ENCODE peak calls at places on chromosomes 6 and 20, in six cellular contexts. H, K, F, W, J and I are unnamed samples.

GRCh38 chr6:56314683-56315523 is 67.5 kb upstream of the COL21A1 start:
- DNase-seq in H (peak), K (peak), F (no peak), W (no peak), J (peak), I (peak)

GRCh38 chr6:33779305-33779704 is 9.6 kb downstream of the LEMD2 start:
- DNase-seq in H (no peak), K (no peak), F (no peak), W (no peak), J (no peak), I (no peak)

GRCh38 chr6:103872219-103872618 is 987.5 kb downstream of the HACE1 start:
- DNase-seq in H (no peak), K (no peak), F (no peak), W (no peak), J (no peak), I (no peak)

GRCh38 chr20:414161-414560 is 6.1 kb downstream of the RBCK1 start:
- DNase-seq in H (no peak), K (no peak), F (no peak), W (no peak), J (no peak), I (no peak)

GRCh38 chr6:87700729-87701675 is 1.0 kb downstream of the AKIRIN2 start:
- DNase-seq in H (peak), K (peak), F (peak), W (peak), J (peak), I (peak)

GRCh38 chr6:144712541-144712940 is 427.4 kb downstream of the UTRN start:
- DNase-seq in H (no peak), K (peak), F (no peak), W (no peak), J (no peak), I (no peak)

GRCh38 chr20:354298-354977 is 7.5 kb downstream of the NRSN2 start:
- DNase-seq in H (peak), K (peak), F (peak), W (peak), J (peak), I (peak)

GRCh38 chr20:16395366-16395765 is 177.9 kb downstream of the KIF16B start:
- DNase-seq in H (no peak), K (no peak), F (no peak), W (no peak), J (no peak), I (no peak)

GRCh38 chr20:20837574-20838021 is 125.2 kb upstream of the RALGAPA2 start:
- DNase-seq in H (peak), K (peak), F (peak), W (no peak), J (peak), I (peak)

GRCh38 chr6:26315274-26315673 is 49.7 kb upstream of the BTN3A2 start:
- DNase-seq in H (no peak), K (no peak), F (no peak), W (no peak), J (no peak), I (no peak)

GRCh38 chr6:87791982-87792381 is 89.9 kb upstream of the AKIRIN2 start:
- DNase-seq in H (no peak), K (no peak), F (no peak), W (no peak), J (no peak), I (no peak)

GRCh38 chr6:91812596-91813274 is 1225.9 kb upstream of the MAP3K7 start:
- DNase-seq in H (no peak), K (no peak), F (no peak), W (no peak), J (no peak), I (peak)

GRCh38 chr20:47993035-47993755 is 207.9 kb upstream of the SULF2 start:
- DNase-seq in H (no peak), K (no peak), F (no peak), W (no peak), J (no peak), I (no peak)

GRCh38 chr6:134081506-134081905 is 29.1 kb upstream of the SLC2A12 start:
- DNase-seq in H (no peak), K (no peak), F (no peak), W (no peak), J (no peak), I (no peak)

GRCh38 chr6:109869398-109870165 is 108.5 kb upstream of the GPR6 start:
- DNase-seq in H (no peak), K (no peak), F (no peak), W (no peak), J (no peak), I (no peak)

GRCh38 chr6:156719395-156719719 is 57.8 kb upstream of the ARID1B start:
- DNase-seq in H (peak), K (no peak), F (no peak), W (no peak), J (no peak), I (no peak)

GRCh38 chr6:12371641-12372146 is 81.5 kb downstream of the EDN1 start:
- DNase-seq in H (no peak), K (no peak), F (no peak), W (no peak), J (no peak), I (peak)

GRCh38 chr20:22403860-22404608 is 180.3 kb downstream of the FOXA2 start:
- DNase-seq in H (no peak), K (no peak), F (no peak), W (peak), J (no peak), I (no peak)

GRCh38 chr20:58596244-58597010 is 54.7 kb upstream of the STX16 start:
- DNase-seq in H (no peak), K (no peak), F (no peak), W (no peak), J (no peak), I (no peak)

GRCh38 chr20:23050847-23051627 is 1.6 kb upstream of the THBD start:
- DNase-seq in H (peak), K (peak), F (peak), W (peak), J (peak), I (peak)

GRCh38 chr6:28217890-28218289 is 7.2 kb upstream of the ZSCAN9 start:
- DNase-seq in H (no peak), K (no peak), F (no peak), W (no peak), J (no peak), I (no peak)
- H3K4me3 ChIP-seq in H (no peak), K (no peak), F (peak), W (peak), J (no peak), I (peak)

GRCh38 chr20:49471397-49471796 is 11.1 kb downstream of the KCNB1 start:
- DNase-seq in H (no peak), K (no peak), F (no peak), W (no peak), J (no peak), I (no peak)
- H3K4me3 ChIP-seq in H (no peak), K (no peak), F (no peak), W (no peak), J (no peak), I (no peak)

DNA sequence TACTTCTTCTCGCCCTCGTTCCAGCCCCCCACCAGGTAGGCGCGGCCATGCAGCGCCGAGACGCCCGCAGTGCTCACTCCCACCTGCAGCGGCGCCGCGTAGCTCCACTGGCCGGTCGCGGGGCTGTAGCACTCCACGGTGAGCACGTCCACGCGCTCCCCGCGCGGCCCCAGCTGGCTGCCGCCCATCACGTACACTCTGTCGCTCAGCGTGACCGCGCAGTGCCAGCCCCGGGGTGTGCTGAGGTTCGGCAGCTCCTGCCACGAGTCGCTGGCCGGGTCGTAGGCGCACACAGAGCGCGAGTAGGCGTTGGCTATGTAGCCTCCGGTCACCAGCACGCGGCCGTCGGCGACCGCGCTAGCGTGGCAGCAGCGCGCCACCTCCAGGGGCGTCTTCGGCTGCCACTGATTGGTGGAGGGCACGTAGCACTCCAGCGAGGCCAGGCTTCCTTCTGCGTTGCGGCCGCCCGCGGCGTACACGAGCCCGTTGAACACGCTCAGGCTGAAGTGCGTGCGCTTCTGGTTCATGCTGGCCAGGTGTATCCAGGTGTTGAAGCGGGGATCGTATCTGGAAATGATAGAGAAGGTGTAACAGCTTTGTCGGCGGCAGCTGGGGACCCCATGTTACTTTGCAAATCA is 13.7 kb downstream of the KLHL31 start:
- DNase-seq in H (peak), K (peak), F (peak), W (peak), J (peak), I (no peak)
- H3K4me3 ChIP-seq in H (peak), K (peak), F (peak), W (peak), J (no peak), I (no peak)

GRCh38 chr6:163413054-163413344 is 1.5 kb upstream of the QKI start:
- DNase-seq in H (no peak), K (no peak), F (no peak), W (no peak), J (no peak), I (no peak)
- H3K4me3 ChIP-seq in H (peak), K (peak), F (peak), W (peak), J (no peak), I (peak)

GRCh38 chr6:132118144-132118543 is 167.0 kb upstream of the CCN2 start:
- DNase-seq in H (no peak), K (no peak), F (no peak), W (no peak), J (no peak), I (no peak)

GRCh38 chr6:132114201-132114860 is 163.2 kb upstream of the CCN2 start:
- DNase-seq in H (no peak), K (no peak), F (no peak), W (no peak), J (no peak), I (no peak)

GRCh38 chr6:132115714-132116366 is 164.7 kb upstream of the CCN2 start:
- DNase-seq in H (no peak), K (no peak), F (no peak), W (no peak), J (no peak), I (no peak)
- H3K4me3 ChIP-seq in H (no peak), K (no peak), F (peak), W (peak), J (no peak), I (no peak)

DNA sequence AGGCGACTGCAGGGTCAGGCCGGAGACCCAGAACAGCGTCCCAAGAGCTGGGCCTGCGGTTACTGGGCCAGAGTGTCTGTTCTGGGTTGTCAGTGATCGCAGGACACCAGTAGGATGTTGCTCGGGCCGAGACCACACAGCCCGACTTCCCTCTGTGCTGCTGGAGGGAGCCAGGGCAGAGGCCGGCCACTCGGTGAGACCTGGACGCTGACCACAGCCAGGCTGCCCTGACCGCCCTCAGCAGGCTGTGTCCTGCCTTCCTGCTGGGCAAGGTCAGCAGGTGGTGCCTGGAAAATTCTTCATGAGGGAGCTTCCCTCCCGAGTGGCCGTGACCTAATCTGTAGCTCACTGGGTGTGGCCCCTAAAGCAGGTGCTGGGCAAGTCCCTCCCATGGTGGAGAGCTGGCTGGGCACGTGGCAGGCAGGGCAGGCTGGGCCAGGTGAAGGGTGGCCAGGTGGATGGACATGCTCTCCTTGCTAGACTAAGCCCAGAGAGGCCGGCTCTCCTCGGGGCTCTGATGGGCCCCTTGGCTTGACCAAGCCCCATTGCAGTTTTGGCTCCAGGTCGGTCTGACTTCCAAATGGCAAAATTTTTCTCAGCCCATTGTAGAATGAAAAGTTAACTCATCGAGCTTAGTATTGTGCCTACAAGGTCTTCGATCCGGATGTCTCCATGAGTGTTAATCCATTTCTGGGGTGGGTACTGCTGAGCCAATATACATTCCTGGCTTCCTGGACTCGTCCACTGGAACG is 1.9 kb downstream of the SLCO4A1 start:
- DNase-seq in H (no peak), K (no peak), F (no peak), W (no peak), J (no peak), I (no peak)
- H3K4me3 ChIP-seq in H (no peak), K (no peak), F (peak), W (peak), J (no peak), I (peak)